ENCODE peak calls at places on chromosomes 4 and X, in seven cellular contexts. One of them, this sample, is unnamed.

GRCh38 chr4:4852591-4853362 is 6.7 kb upstream of the MSX1 start:
- ATAC-seq in heart left ventricle: peak; percentile 40
- ATAC-seq in foreskin keratinocyte: peak; percentile 90
- ATAC-seq in activated B cell treated with CpG ODN at 0.5 μM for 24 hours: peak; percentile 68
- ATAC-seq in CD4-positive, CD25-positive, alpha-beta regulatory T cell: peak; percentile 50
- ATAC-seq in naive thymus-derived CD8-positive, alpha-beta T cell: peak; percentile 57
- ATAC-seq in GM23338: peak; percentile 71
- ATAC-seq in this sample: peak; percentile 57

GRCh38 chr4:119136541-119136940 is 909 bp downstream of the MYOZ2 start:
- ATAC-seq in heart left ventricle: peak; percentile 28
- ATAC-seq in naive thymus-derived CD8-positive, alpha-beta T cell: no peak
- ATAC-seq in foreskin keratinocyte: no peak
- ATAC-seq in CD4-positive, CD25-positive, alpha-beta regulatory T cell: no peak
- ATAC-seq in activated B cell treated with CpG ODN at 0.5 μM for 24 hours: no peak
- ATAC-seq in GM23338: no peak
- ATAC-seq in this sample: no peak

GRCh38 chrX:134782796-134783195 is 124.5 kb upstream of the PLAC1 start:
- ATAC-seq in GM23338: no peak
- ATAC-seq in heart left ventricle: no peak
- ATAC-seq in CD4-positive, CD25-positive, alpha-beta regulatory T cell: no peak
- ATAC-seq in activated B cell treated with CpG ODN at 0.5 μM for 24 hours: no peak
- ATAC-seq in foreskin keratinocyte: no peak
- ATAC-seq in naive thymus-derived CD8-positive, alpha-beta T cell: no peak
- ATAC-seq in this sample: no peak

GRCh38 chr4:38456096-38456495 is 207.9 kb upstream of the KLF3 start:
- ATAC-seq in GM23338: no peak
- ATAC-seq in foreskin keratinocyte: peak; percentile 31
- ATAC-seq in heart left ventricle: no peak
- ATAC-seq in CD4-positive, CD25-positive, alpha-beta regulatory T cell: no peak
- ATAC-seq in naive thymus-derived CD8-positive, alpha-beta T cell: no peak
- ATAC-seq in activated B cell treated with CpG ODN at 0.5 μM for 24 hours: no peak
- ATAC-seq in this sample: peak; percentile 51

GRCh38 chr4:149521611-149522010 is 294.0 kb downstream of the IQCM start:
- ATAC-seq in heart left ventricle: peak; percentile 24
- ATAC-seq in GM23338: peak; percentile 35
- ATAC-seq in foreskin keratinocyte: no peak
- ATAC-seq in naive thymus-derived CD8-positive, alpha-beta T cell: no peak
- ATAC-seq in activated B cell treated with CpG ODN at 0.5 μM for 24 hours: no peak
- ATAC-seq in CD4-positive, CD25-positive, alpha-beta regulatory T cell: no peak
- ATAC-seq in this sample: peak; percentile 25

GRCh38 chr4:74395633-74396032 is 30.7 kb downstream of the EREG start:
- ATAC-seq in heart left ventricle: no peak
- ATAC-seq in activated B cell treated with CpG ODN at 0.5 μM for 24 hours: no peak
- ATAC-seq in CD4-positive, CD25-positive, alpha-beta regulatory T cell: no peak
- ATAC-seq in GM23338: no peak
- ATAC-seq in naive thymus-derived CD8-positive, alpha-beta T cell: no peak
- ATAC-seq in foreskin keratinocyte: no peak
- ATAC-seq in this sample: no peak

GRCh38 chr4:1544861-1545275 is 138.6 kb upstream of the NKX1-1 start:
- ATAC-seq in heart left ventricle: no peak
- ATAC-seq in CD4-positive, CD25-positive, alpha-beta regulatory T cell: peak; percentile 72
- ATAC-seq in activated B cell treated with CpG ODN at 0.5 μM for 24 hours: no peak
- ATAC-seq in foreskin keratinocyte: no peak
- ATAC-seq in naive thymus-derived CD8-positive, alpha-beta T cell: peak; percentile 53
- ATAC-seq in GM23338: no peak
- ATAC-seq in this sample: no peak

GRCh38 chr4:17284323-17285175 is 227.3 kb downstream of the QDPR start:
- ATAC-seq in activated B cell treated with CpG ODN at 0.5 μM for 24 hours: no peak
- ATAC-seq in foreskin keratinocyte: no peak
- ATAC-seq in GM23338: no peak
- ATAC-seq in CD4-positive, CD25-positive, alpha-beta regulatory T cell: no peak
- ATAC-seq in heart left ventricle: peak; percentile 77
- ATAC-seq in naive thymus-derived CD8-positive, alpha-beta T cell: no peak
- ATAC-seq in this sample: no peak

GRCh38 chr4:39365360-39365759 is 802 bp downstream of the RFC1 start:
- ATAC-seq in activated B cell treated with CpG ODN at 0.5 μM for 24 hours: no peak
- ATAC-seq in naive thymus-derived CD8-positive, alpha-beta T cell: no peak
- ATAC-seq in foreskin keratinocyte: no peak
- ATAC-seq in CD4-positive, CD25-positive, alpha-beta regulatory T cell: no peak
- ATAC-seq in GM23338: no peak
- ATAC-seq in heart left ventricle: no peak
- ATAC-seq in this sample: no peak

GRCh38 chrX:46837543-46838481 is 969 bp downstream of the RP2 start:
- ATAC-seq in naive thymus-derived CD8-positive, alpha-beta T cell: no peak
- ATAC-seq in foreskin keratinocyte: peak; percentile 26
- ATAC-seq in GM23338: no peak
- ATAC-seq in heart left ventricle: no peak
- ATAC-seq in activated B cell treated with CpG ODN at 0.5 μM for 24 hours: peak; percentile 8
- ATAC-seq in CD4-positive, CD25-positive, alpha-beta regulatory T cell: peak; percentile 36
- ATAC-seq in this sample: peak; percentile 41

GRCh38 chrX:134727363-134727762 is 69.1 kb upstream of the PLAC1 start:
- ATAC-seq in heart left ventricle: no peak
- ATAC-seq in GM23338: no peak
- ATAC-seq in naive thymus-derived CD8-positive, alpha-beta T cell: no peak
- ATAC-seq in CD4-positive, CD25-positive, alpha-beta regulatory T cell: no peak
- ATAC-seq in foreskin keratinocyte: no peak
- ATAC-seq in activated B cell treated with CpG ODN at 0.5 μM for 24 hours: no peak
- ATAC-seq in this sample: no peak

GRCh38 chr4:121062466-121062975 is 9.8 kb downstream of the NDNF start:
- ATAC-seq in heart left ventricle: no peak
- ATAC-seq in foreskin keratinocyte: no peak
- ATAC-seq in GM23338: no peak
- ATAC-seq in naive thymus-derived CD8-positive, alpha-beta T cell: no peak
- ATAC-seq in CD4-positive, CD25-positive, alpha-beta regulatory T cell: no peak
- ATAC-seq in activated B cell treated with CpG ODN at 0.5 μM for 24 hours: no peak
- ATAC-seq in this sample: no peak

GRCh38 chrX:153521034-153521433 is 3.6 kb downstream of the ATP2B3 start:
- ATAC-seq in CD4-positive, CD25-positive, alpha-beta regulatory T cell: no peak
- ATAC-seq in GM23338: no peak
- ATAC-seq in foreskin keratinocyte: peak; percentile 19
- ATAC-seq in naive thymus-derived CD8-positive, alpha-beta T cell: no peak
- ATAC-seq in activated B cell treated with CpG ODN at 0.5 μM for 24 hours: no peak
- ATAC-seq in heart left ventricle: peak; percentile 33
- ATAC-seq in this sample: peak; percentile 82

This sample was measured in esophagus mucosa.